ENCODE peak calls at places on chromosomes 3 and 15, in eight cellular contexts. D, O, Z, K, M, A, J and F are unnamed samples.
A peak's percentile ranks its signal among the peaks of the same experiment; 100 is the strongest.

GRCh38 chr3:115498421-115498820 is 124.9 kb upstream of the GAP43 start:
- DNase-seq in M (no peak), J (no peak), Z (no peak), A (no peak), D (no peak), O (no peak), K (no peak), F (no peak)

GRCh38 chr3:112973325-112974177 is 1.4 kb downstream of the CD200R1 start:
- DNase-seq in K (peak; percentile 24), J (no peak), Z (no peak), M (no peak), A (no peak), O (no peak), D (no peak), F (no peak)

GRCh38 chr15:82081904-82082810 is 36.3 kb upstream of the MEX3B start:
- DNase-seq in O (no peak), Z (no peak), D (peak; percentile 33), J (no peak), K (no peak), M (no peak), A (no peak), F (no peak)

GRCh38 chr15:58410353-58410752 is 21.4 kb upstream of the LIPC start:
- DNase-seq in Z (no peak), A (no peak), K (no peak), J (no peak), D (no peak), M (no peak), O (no peak), F (no peak)

GRCh38 chr3:50658416-50658815 is 16.3 kb upstream of the DOCK3 start:
- DNase-seq in M (peak; percentile 10), Z (no peak), O (no peak), J (no peak), D (no peak), A (peak; percentile 13), K (no peak), F (no peak)

GRCh38 chr3:77541203-77541922 is 501.5 kb downstream of the ROBO2 start:
- DNase-seq in K (no peak), Z (no peak), D (no peak), A (no peak), O (no peak), M (no peak), J (no peak), F (no peak)

GRCh38 chr3:112979244-112979832 is 4.4 kb upstream of the CD200R1 start:
- DNase-seq in K (no peak), Z (peak; percentile 58), A (no peak), O (no peak), D (peak; percentile 56), J (no peak), M (no peak), F (no peak)

GRCh38 chr3:83938491-83938890 is 1020.3 kb upstream of the CADM2 start:
- DNase-seq in M (no peak), K (no peak), O (no peak), Z (no peak), J (no peak), D (no peak), A (no peak), F (no peak)

GRCh38 chr15:95326689-95327525 is 1003.6 kb upstream of the NR2F2 start:
- DNase-seq in M (no peak), K (no peak), J (peak; percentile 26), O (peak; percentile 77), D (no peak), Z (peak; percentile 56), A (no peak), F (no peak)

GRCh38 chr3:94734201-94734600 is 671.3 kb downstream of the NSUN3 start:
- DNase-seq in Z (no peak), A (no peak), D (no peak), K (no peak), M (no peak), O (no peak), J (no peak), F (no peak)

GRCh38 chr3:168071535-168071934 is 24.2 kb downstream of the GOLIM4 start:
- DNase-seq in K (no peak), Z (no peak), J (no peak), O (no peak), D (peak; percentile 75), M (no peak), A (no peak), F (no peak)

GRCh38 chr3:69927571-69927970 is 72.0 kb upstream of the SAMMSON start:
- DNase-seq in D (no peak), Z (no peak), O (no peak), A (no peak), K (no peak), M (no peak), J (no peak), F (no peak)

GRCh38 chr15:38414351-38414750 is 39.6 kb upstream of the FAM98B start:
- DNase-seq in Z (peak; percentile 50), K (peak; percentile 41), J (peak; percentile 10), M (no peak), D (peak; percentile 70), O (no peak), A (peak; percentile 63), F (no peak)

GRCh38 chr3:130849111-130849552 is 44.8 kb upstream of the ATP2C1 start:
- DNase-seq in A (peak; percentile 37), Z (no peak), D (peak; percentile 38), J (no peak), K (peak; percentile 70), O (no peak), M (no peak), F (no peak)

GRCh38 chr15:90780916-90781315 is 63.8 kb downstream of the BLM start:
- DNase-seq in J (no peak), O (no peak), K (no peak), Z (no peak), M (no peak), D (no peak), A (no peak), F (no peak)

GRCh38 chr3:46132565-46132964 is 75.5 kb downstream of the CCR1 start:
- DNase-seq in M (no peak), K (no peak), J (no peak), D (no peak), A (no peak), Z (no peak), O (peak; percentile 72), F (no peak)
- TF ChIP-seq CTCF in M (no peak), K (no peak), J (no peak), D (no peak), A (no peak), Z (no peak), O (no peak), F (no peak)

DNA sequence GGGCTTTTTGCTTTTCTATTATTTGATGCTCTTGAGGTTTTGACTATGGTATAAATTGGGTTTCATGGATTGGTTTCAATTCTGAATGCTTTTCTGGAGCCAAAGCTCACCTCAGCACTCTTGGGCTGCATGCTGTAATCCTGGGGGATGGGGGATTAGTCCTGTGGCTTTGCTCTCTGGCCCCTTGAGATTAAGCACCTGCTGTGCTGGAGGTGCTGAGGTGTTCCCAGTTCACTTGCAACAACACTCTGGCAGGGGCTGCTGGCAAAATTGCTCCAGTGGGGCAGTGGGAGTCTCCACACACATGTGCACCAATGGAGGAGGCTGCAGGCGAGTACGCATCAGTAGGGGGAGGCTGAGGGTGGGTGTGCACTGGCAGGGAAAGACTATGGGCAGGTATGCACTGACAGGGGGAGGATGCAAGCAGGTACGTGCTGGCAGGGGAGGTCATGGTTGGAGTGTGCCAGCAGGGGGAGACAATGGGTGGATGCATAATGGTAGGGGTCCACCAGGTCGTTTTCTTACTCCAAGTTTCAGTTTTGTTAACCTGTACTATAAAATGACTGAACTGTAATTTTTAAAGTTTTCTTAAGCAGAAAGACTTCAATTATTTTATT is 489.2 kb downstream of the FGF12 start:
- DNase-seq in A (no peak), D (no peak), K (no peak), M (no peak), J (no peak), O (no peak), Z (no peak), F (no peak)
- TF ChIP-seq CTCF in A (no peak), D (no peak), K (no peak), M (no peak), J (peak; percentile 37), O (no peak), Z (no peak), F (no peak)

GRCh38 chr3:47661121-47661752 is 82.6 kb upstream of the CSPG5 start:
- DNase-seq in K (no peak), A (peak; percentile 33), O (no peak), J (no peak), Z (no peak), M (no peak), D (peak; percentile 47), F (no peak)

GRCh38 chr3:47669026-47669749 is 90.5 kb upstream of the CSPG5 start:
- DNase-seq in M (no peak), Z (no peak), A (no peak), K (no peak), D (peak; percentile 48), J (no peak), O (no peak), F (no peak)

GRCh38 chr3:47663630-47664240 is 85.1 kb upstream of the CSPG5 start:
- DNase-seq in Z (no peak), K (no peak), O (no peak), J (no peak), M (no peak), D (no peak), A (no peak), F (no peak)

GRCh38 chr3:47666118-47666517 is 87.5 kb upstream of the CSPG5 start:
- DNase-seq in M (no peak), J (no peak), D (no peak), Z (no peak), O (no peak), K (no peak), A (no peak), F (no peak)

GRCh38 chr3:47664519-47664918 is 85.9 kb upstream of the CSPG5 start:
- DNase-seq in O (no peak), J (no peak), D (peak; percentile 35), A (no peak), K (no peak), M (no peak), Z (no peak), F (no peak)
- TF ChIP-seq CTCF in O (no peak), J (peak; percentile 35), D (peak; percentile 17), A (no peak), K (no peak), M (no peak), Z (no peak), F (no peak)

DNA sequence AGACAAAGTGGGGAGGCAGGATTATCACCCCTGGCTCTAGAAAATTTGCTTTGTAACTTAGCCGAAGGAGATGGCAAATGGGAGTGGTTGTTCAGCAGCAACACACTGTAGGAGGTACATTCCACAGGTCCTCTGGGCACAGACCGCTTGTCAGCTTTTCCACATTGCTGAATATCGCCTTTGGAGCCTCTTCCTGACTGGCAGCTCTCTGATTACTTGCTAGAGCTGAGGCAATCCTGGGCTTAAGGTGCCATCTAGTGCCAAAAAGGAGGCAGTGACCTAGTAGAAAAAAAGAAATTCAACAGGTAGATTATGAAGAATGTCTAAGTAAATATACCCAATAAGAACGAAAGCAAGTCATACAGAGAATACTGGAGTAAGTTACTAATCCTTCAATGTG is 13.1 kb upstream of the SCN5A start:
- DNase-seq in M (no peak), A (no peak), J (no peak), K (no peak), Z (no peak), D (peak; percentile 55), O (no peak), F (no peak)
- TF ChIP-seq CTCF in M (no peak), A (peak; percentile 20), J (peak; percentile 60), K (peak; percentile 32), Z (no peak), D (peak; percentile 59), O (no peak), F (no peak)

GRCh38 chr3:160575589-160575988 is 10.2 kb upstream of the KPNA4 start:
- DNase-seq in J (no peak), A (no peak), K (no peak), D (no peak), Z (no peak), M (no peak), O (no peak), F (no peak)
- TF ChIP-seq CTCF in J (no peak), A (no peak), K (no peak), D (no peak), Z (no peak), M (no peak), O (no peak), F (no peak)